ENCODE peak calls at places on chromosome 5, in seven cellular contexts. B is mesendoderm, G is H9, W is trophoblast cell, D is IMR-90, O is H1, S is mesenchymal stem cell. Y is an unnamed sample.

GRCh38 chr5:93164690-93165089 is 416.3 kb downstream of the NR2F1-AS1 start:
- DNase-seq in B (peak; percentile 48), G (no peak), W (no peak), D (peak; percentile 75), O (no peak), S (peak; percentile 83), Y (no peak)

GRCh38 chr5:115873392-115873791 is 31.7 kb downstream of the AP3S1 start:
- DNase-seq in B (no peak), G (no peak), W (no peak), D (peak; percentile 76), O (no peak), S (peak; percentile 67), Y (no peak)

GRCh38 chr5:82332889-82333619 is 54.9 kb upstream of the RPS23 start:
- DNase-seq in B (no peak), G (no peak), W (no peak), D (peak; percentile 50), O (no peak), S (peak; percentile 65), Y (no peak)

GRCh38 chr5:131384616-131385214 is 120.9 kb downstream of the CDC42SE2 start:
- DNase-seq in B (peak; percentile 18), G (no peak), W (no peak), D (no peak), O (no peak), S (no peak), Y (no peak)

GRCh38 chr5:174300941-174301761 is 255.6 kb downstream of the NSG2 start:
- DNase-seq in B (peak; percentile 83), G (peak; percentile 13), W (no peak), D (no peak), O (no peak), S (no peak), Y (peak; percentile 54)

GRCh38 chr5:3734621-3735020 is 139.0 kb downstream of the IRX1 start:
- DNase-seq in B (peak; percentile 9), G (no peak), W (no peak), D (no peak), O (no peak), S (no peak), Y (no peak)

GRCh38 chr5:95823738-95824609 is 1.4 kb upstream of the GLRX start:
- DNase-seq in B (peak; percentile 56), G (peak; percentile 45), W (peak; percentile 91), D (peak; percentile 97), O (no peak), S (peak; percentile 99), Y (no peak)

GRCh38 chr5:141692533-141692888 is 10.5 kb upstream of the ARAP3 start:
- DNase-seq in B (no peak), G (no peak), W (no peak), D (no peak), O (no peak), S (no peak), Y (no peak)

GRCh38 chr5:14937277-14937676 is 65.7 kb upstream of the ANKH start:
- DNase-seq in B (no peak), G (no peak), W (no peak), D (no peak), O (no peak), S (no peak), Y (no peak)

GRCh38 chr5:14942212-14942611 is 70.6 kb upstream of the ANKH start:
- DNase-seq in B (no peak), G (no peak), W (no peak), D (no peak), O (no peak), S (no peak), Y (no peak)

GRCh38 chr5:14932902-14933475 is 61.4 kb upstream of the ANKH start:
- DNase-seq in B (no peak), G (no peak), W (no peak), D (peak; percentile 54), O (no peak), S (no peak), Y (no peak)

GRCh38 chr5:14935341-14935740 is 63.8 kb upstream of the ANKH start:
- DNase-seq in B (no peak), G (no peak), W (no peak), D (no peak), O (no peak), S (no peak), Y (no peak)

GRCh38 chr5:14936588-14936987 is 65.0 kb upstream of the ANKH start:
- DNase-seq in B (no peak), G (no peak), W (no peak), D (no peak), O (no peak), S (no peak), Y (no peak)
- H4K8ac ChIP-seq in B (no peak overlapping the region), G (no peak overlapping the region), W (no peak overlapping the region), D (no peak overlapping the region), O (no peak overlapping the region), S (no peak overlapping the region), Y (no peak overlapping the region)

DNA sequence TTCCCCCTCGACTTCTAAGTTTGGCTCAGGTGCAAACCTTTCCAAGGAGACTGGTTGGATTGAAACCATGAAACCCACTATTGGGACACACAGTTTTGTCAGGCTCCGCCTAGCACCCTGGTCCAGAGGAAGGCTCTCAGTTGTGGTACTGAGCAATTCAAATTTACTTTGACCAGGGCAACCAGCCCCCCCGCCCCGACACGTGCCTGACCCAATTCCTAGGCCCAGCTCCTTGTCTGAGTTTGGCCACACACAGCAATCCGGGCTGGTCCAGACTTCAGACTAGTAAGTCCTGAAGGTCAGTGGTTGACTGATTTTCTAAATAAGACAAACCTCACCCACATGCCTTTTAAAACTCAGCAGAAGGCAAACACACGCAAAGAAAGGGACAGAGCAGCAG is 132.7 kb downstream of the SLC12A2 start:
- DNase-seq in B (no peak), G (no peak), W (no peak), D (no peak), O (no peak), S (no peak), Y (no peak)
- H4K8ac ChIP-seq in B (no peak overlapping the region), G (no peak overlapping the region), W (no peak overlapping the region), D (no peak overlapping the region), O (no peak overlapping the region), S (no peak overlapping the region), Y (no peak overlapping the region)

GRCh38 chr5:101455851-101456250 is 552.8 kb upstream of the ST8SIA4 start:
- DNase-seq in B (no peak), G (no peak), W (no peak), D (no peak), O (no peak), S (no peak), Y (no peak)

GRCh38 chr5:101455048-101455447 is 552.0 kb upstream of the ST8SIA4 start:
- DNase-seq in B (no peak), G (no peak), W (no peak), D (no peak), O (no peak), S (no peak), Y (no peak)

GRCh38 chr5:101461455-101461854 is 558.4 kb upstream of the ST8SIA4 start:
- DNase-seq in B (no peak), G (no peak), W (no peak), D (no peak), O (no peak), S (no peak), Y (no peak)

DNA sequence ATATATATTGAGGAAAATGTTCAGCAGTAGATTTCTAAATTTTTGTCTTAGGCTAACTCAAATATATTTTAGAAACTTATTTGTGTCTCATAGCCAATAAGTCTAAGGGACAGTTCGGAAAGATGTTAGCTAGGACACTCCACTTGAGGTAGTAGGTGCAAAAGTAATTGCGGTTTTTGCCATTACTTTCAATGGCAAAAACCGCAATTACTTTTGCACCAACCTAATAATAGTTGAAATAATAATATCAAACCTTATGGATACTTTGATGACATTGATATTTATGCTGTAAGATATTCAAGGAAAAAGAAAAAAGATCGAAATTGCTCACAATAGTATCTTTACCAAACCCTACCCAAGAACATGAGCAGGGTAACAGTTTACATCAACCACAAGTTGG is 555.5 kb upstream of the ST8SIA4 start:
- DNase-seq in B (no peak), G (no peak), W (no peak), D (no peak), O (no peak), S (no peak), Y (no peak)
- H4K8ac ChIP-seq in B (no peak overlapping the region), G (no peak overlapping the region), W (no peak overlapping the region), D (no peak overlapping the region), O (no peak overlapping the region), S (no peak overlapping the region), Y (no peak overlapping the region)

GRCh38 chr5:58335518-58335917 is 124.4 kb downstream of the PLK2 start:
- DNase-seq in B (peak; percentile 30), G (no peak), W (no peak), D (peak; percentile 5), O (no peak), S (no peak), Y (no peak)
- H4K8ac ChIP-seq in B (no peak overlapping the region), G (no peak overlapping the region), W (no peak overlapping the region), D (no peak overlapping the region), O (no peak overlapping the region), S (no peak overlapping the region), Y (no peak overlapping the region)

GRCh38 chr5:122095158-122095557 is 17.1 kb upstream of the LOX start:
- DNase-seq in B (no peak), G (no peak), W (no peak), D (no peak), O (no peak), S (no peak), Y (no peak)

GRCh38 chr5:122093415-122093814 is 15.4 kb upstream of the LOX start:
- DNase-seq in B (no peak), G (no peak), W (no peak), D (peak; percentile 95), O (no peak), S (peak; percentile 89), Y (no peak)

GRCh38 chr5:122091942-122092600 is 14.0 kb upstream of the LOX start:
- DNase-seq in B (peak; percentile 64), G (no peak), W (no peak), D (peak; percentile 77), O (no peak), S (peak; percentile 69), Y (peak; percentile 29)

GRCh38 chr5:122097391-122097790 is 19.3 kb upstream of the LOX start:
- DNase-seq in B (no peak), G (no peak), W (no peak), D (no peak), O (no peak), S (no peak), Y (no peak)

DNA sequence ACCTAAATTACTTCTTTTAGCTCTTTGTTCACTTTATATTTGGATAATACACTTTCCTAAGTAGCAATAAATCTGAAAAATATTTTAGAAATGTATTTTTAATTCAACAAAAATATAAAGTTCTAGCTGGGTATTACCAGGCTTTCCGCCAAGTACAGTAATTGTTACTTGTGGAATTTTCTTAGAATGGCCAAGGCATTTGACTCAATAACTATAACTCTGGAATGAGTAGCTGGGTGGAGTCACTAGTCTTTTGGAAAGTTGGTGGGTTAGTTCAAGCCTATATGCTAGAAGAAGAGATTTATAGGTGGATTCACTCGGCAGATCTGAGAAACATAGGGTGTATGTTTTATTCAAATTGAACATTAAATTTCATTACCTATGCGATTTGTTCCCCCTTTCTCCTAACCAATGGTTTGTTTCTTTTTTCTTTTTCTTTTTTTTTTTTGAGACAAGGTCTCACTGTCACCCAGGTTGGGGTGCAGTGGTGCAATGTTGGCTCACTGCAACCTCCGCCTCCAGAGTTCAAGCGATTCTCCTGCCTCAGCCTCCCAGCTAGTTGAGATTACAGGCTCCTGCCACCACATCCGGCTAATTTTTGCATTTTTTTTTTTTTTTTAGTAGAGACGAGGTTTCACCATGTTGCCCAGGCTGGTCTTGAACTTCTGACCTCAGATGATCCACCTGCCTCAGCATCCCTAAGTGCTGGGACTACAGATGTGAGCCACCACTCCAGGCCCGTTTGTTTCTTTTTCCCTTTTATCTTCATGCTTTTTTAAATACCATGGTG is 16.0 kb upstream of the LOX start:
- DNase-seq in B (no peak), G (no peak), W (no peak), D (peak; percentile 38), O (no peak), S (no peak), Y (no peak)
- H4K8ac ChIP-seq in B (no peak overlapping the region), G (no peak overlapping the region), W (no peak overlapping the region), D (peak overlapping the region; percentile 40), O (no peak overlapping the region), S (no peak overlapping the region), Y (no peak overlapping the region)

GRCh38 chr5:144304683-144305082 is 134.0 kb downstream of the KCTD16 start:
- DNase-seq in B (no peak), G (no peak), W (no peak), D (no peak), O (no peak), S (no peak), Y (no peak)
- H4K8ac ChIP-seq in B (no peak overlapping the region), G (no peak overlapping the region), W (no peak overlapping the region), D (no peak overlapping the region), O (no peak overlapping the region), S (no peak overlapping the region), Y (no peak overlapping the region)

Y was measured in neuronal stem cell.